ENCODE peak calls at places on chromosomes 7 and 10, in ten cellular contexts. J is fibroblast of mammary gland; F is lung; N is AG04449; E is cardiac muscle cell; V is endothelial cell of umbilical vein; S is astrocyte of the spinal cord; R is GM10248; O is cardiac fibroblast; A is CD4-positive, alpha-beta T cell. U is an unnamed sample.

GRCh38 chr7:132709971-132710567 is 133.8 kb upstream of the PLXNA4 start:
- DNase-seq in A (no peak), F (no peak), N (no peak), O (peak), E (peak), R (no peak), V (peak), J (peak), S (peak), U (no peak)

GRCh38 chr10:23439920-23440875 is 1.3 kb downstream of the OTUD1 start:
- DNase-seq in A (no peak), S (peak), E (peak), J (peak), N (no peak), O (peak), R (peak), V (peak), F (no peak), U (peak)

GRCh38 chr7:138886501-138886917 is 88.5 kb upstream of the ATP6V0A4 start:
- DNase-seq in J (peak), N (no peak), A (peak), V (peak), R (peak), O (peak), E (peak), F (no peak), S (peak), U (no peak)

GRCh38 chr10:12484945-12485805 is 135.8 kb downstream of the CAMK1D start:
- DNase-seq in S (no peak), F (no peak), V (no peak), A (peak), O (no peak), J (no peak), E (peak), N (no peak), R (peak), U (no peak)

GRCh38 chr10:43407148-43407575 is 1.8 kb downstream of the HNRNPF start:
- DNase-seq in E (peak), N (no peak), V (peak), A (peak), S (peak), O (peak), R (peak), F (peak), J (no peak), U (peak)

GRCh38 chr10:61798711-61799110 is 102.8 kb upstream of the ARID5B start:
- DNase-seq in E (no peak), V (no peak), R (no peak), J (peak), N (no peak), S (no peak), F (no peak), O (no peak), A (no peak), U (no peak)

GRCh38 chr10:72308320-72308987 is 34.7 kb downstream of the DDIT4 start:
- DNase-seq in S (peak), J (peak), O (peak), V (peak), N (no peak), E (peak), A (no peak), F (no peak), R (no peak), U (no peak)

GRCh38 chr10:96758423-96758822 is 38.1 kb upstream of the PIK3AP1 start:
- DNase-seq in J (no peak), F (no peak), S (no peak), V (no peak), E (no peak), N (no peak), R (peak), A (no peak), O (no peak), U (no peak)

GRCh38 chr10:87816163-87816841 is 1.7 kb downstream of the ATAD1 start:
- DNase-seq in F (no peak), S (no peak), J (no peak), E (no peak), R (no peak), A (no peak), N (no peak), V (no peak), O (no peak), U (no peak)

GRCh38 chr10:18793951-18794350 is 134.7 kb downstream of the ARL5B start:
- DNase-seq in J (peak), N (no peak), O (peak), F (no peak), A (no peak), E (peak), R (no peak), S (peak), V (no peak), U (no peak)
- TF ChIP-seq CTCF in J (peak), N (no peak), O (peak), F (no peak), A (no peak), E (peak), R (no peak), S (peak), V (no peak), U (peak)

GRCh38 chr7:121331048-121331447 is 2.2 kb downstream of the WNT16 start:
- DNase-seq in N (no peak), J (no peak), E (no peak), A (no peak), O (no peak), R (no peak), F (no peak), V (no peak), S (no peak), U (no peak)

GRCh38 chr7:121330053-121330833 is 1.4 kb downstream of the WNT16 start:
- DNase-seq in A (no peak), O (no peak), N (no peak), R (peak), E (peak), F (no peak), V (no peak), S (peak), J (no peak), U (no peak)

GRCh38 chr7:121328508-121329459 is at the start of gene WNT16:
- DNase-seq in A (no peak), N (no peak), E (peak), R (peak), V (no peak), F (no peak), J (no peak), S (no peak), O (no peak), U (no peak)

GRCh38 chr7:121327671-121328070 is 1.1 kb upstream of the WNT16 start:
- DNase-seq in F (no peak), O (no peak), J (no peak), V (no peak), A (no peak), S (no peak), N (no peak), E (no peak), R (no peak), U (no peak)

DNA sequence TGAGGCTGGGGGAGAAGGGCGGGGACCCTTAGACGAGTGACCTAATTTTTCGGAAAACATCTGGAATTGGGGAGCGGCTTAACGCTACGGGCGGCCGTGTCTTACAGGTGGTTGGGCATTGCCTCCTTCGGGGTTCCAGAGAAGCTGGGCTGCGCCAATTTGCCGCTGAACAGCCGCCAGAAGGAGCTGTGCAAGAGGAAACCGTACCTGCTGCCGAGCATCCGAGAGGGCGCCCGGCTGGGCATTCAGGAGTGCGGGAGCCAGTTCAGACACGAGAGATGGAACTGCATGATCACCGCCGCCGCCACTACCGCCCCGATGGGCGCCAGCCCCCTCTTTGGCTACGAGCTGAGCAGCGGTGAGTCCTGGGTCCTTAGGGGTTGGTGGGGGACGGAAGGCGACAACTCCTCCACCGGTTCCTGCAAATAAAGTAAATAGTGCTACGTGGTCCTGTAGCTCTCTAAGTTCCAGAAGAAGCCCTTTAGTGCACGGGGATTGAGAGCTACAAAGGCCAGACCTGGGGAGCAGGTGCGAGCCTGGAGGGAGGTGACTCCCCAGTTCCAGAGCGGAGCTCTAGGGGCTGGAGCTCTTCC is 756 bp downstream of the WNT16 start:
- DNase-seq in V (no peak), F (no peak), A (no peak), N (no peak), E (peak), S (peak), J (no peak), O (no peak), R (peak), U (no peak)
- TF ChIP-seq CTCF in V (no peak), F (no peak), A (no peak), N (peak), E (no peak), S (peak), J (peak), O (no peak), R (peak), U (no peak)

DNA sequence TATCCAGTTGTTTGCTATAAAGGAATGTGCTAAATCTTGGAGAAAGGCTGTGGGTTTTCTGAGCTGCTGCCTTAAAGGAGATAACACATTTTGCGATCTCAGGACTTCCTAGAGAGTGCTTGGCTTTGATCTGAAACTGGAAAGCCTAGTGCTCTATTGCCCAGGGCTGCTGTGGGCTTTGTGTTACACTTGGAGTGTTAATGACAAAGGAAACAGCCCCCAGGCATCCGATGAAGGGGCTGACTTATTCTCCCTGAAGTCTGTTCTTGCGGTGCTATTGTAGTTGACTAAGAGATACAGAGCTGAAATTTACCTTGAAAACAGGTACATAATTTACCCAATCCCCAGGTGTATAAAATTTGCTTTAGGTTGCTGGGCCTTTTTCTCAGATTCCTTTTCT is 74.5 kb downstream of the SND1 start:
- DNase-seq in E (no peak), N (no peak), S (no peak), O (no peak), J (no peak), R (no peak), F (no peak), A (no peak), V (no peak), U (no peak)
- TF ChIP-seq CTCF in E (no peak), N (no peak), S (no peak), O (no peak), J (no peak), R (no peak), F (no peak), A (no peak), V (no peak), U (no peak)

DNA sequence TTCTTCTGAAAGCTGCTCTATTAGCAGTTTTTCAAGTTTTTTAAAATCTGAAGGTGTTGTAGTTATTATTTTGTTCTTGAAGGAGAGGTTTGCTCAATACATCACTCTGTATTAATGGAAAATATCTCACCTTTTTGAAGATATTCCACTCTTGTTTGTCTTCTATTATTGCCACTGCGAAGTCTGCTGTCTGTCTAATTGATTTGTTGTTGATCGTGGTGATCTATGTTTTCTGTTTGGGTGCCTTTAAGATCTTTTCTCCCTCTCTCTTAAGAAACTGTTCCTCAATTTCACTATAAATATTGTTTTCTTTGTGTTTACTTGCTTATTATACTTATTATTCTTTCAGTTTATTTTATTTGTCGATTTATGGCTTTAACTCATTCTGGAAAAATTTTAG is 64.9 kb upstream of the FZD8 start:
- DNase-seq in O (no peak), F (no peak), S (no peak), J (no peak), E (no peak), R (no peak), A (no peak), V (no peak), N (no peak), U (no peak)
- TF ChIP-seq CTCF in O (no peak), F (no peak), S (no peak), J (no peak), E (no peak), R (no peak), A (no peak), V (no peak), N (no peak), U (no peak)